ENCODE peak calls at places on chromosomes 7 and 10, in four cellular contexts. B is fibroblast of gingiva, H is occipital lobe, S is ELR. Y is an unnamed sample.
A peak's percentile ranks its signal among the peaks of the same experiment; 100 is the strongest.

GRCh38 chr10:79260803-79261740 is 86.2 kb upstream of the PPIF start:
- DNase-seq in H (peak; percentile 64), S (no peak), B (no peak), Y (no peak)

GRCh38 chr7:65946895-65947294 is 35.1 kb downstream of the GUSB start:
- DNase-seq in B (peak; percentile 74), H (no peak), S (peak; percentile 64), Y (no peak)

GRCh38 chr10:75754096-75754495 is 322.7 kb downstream of the LRMDA start:
- DNase-seq in H (no peak), S (no peak), B (no peak), Y (no peak)

GRCh38 chr7:51005074-51005473 is 222.4 kb upstream of the GRB10 start:
- DNase-seq in B (no peak), S (no peak), H (no peak), Y (no peak)

GRCh38 chr10:31622993-31623392 is 304.0 kb downstream of the ZEB1 start:
- DNase-seq in H (no peak), B (peak; percentile 99), S (peak; percentile 18), Y (no peak)

GRCh38 chr7:133431134-133431711 is 178.3 kb downstream of the EXOC4 start:
- DNase-seq in B (no peak), S (no peak), H (no peak), Y (no peak)

GRCh38 chr7:151442776-151443496 is 3.0 kb upstream of the CRYGN start:
- DNase-seq in B (no peak), H (no peak), S (no peak), Y (no peak)

GRCh38 chr7:3670898-3671297 is 369.8 kb downstream of the SDK1 start:
- DNase-seq in H (no peak), B (peak; percentile 40), S (no peak), Y (no peak)

GRCh38 chr10:72257051-72257892 is 16.5 kb upstream of the DDIT4 start:
- DNase-seq in H (no peak), S (no peak), B (no peak), Y (no peak)

GRCh38 chr10:3811331-3811870 is 26.4 kb upstream of the KLF6 start:
- DNase-seq in B (peak; percentile 62), S (peak; percentile 70), H (no peak), Y (no peak)

Y was measured in ascending aorta.